ENCODE peak calls at places on chromosomes 7 and 10, in five cellular contexts. W, U, G, A and B are unnamed samples.

GRCh38 chr10:10818082-10818481 is 199.6 kb upstream of the CELF2 start:
- DNase-seq in W (no peak), U (no peak), G (no peak), A (peak), B (no peak)

GRCh38 chr10:128237710-128238109 is 111.5 kb upstream of the MKI67 start:
- DNase-seq in W (no peak), U (no peak), G (no peak), A (no peak), B (no peak)

GRCh38 chr10:128036011-128036615 is 90.1 kb downstream of the MKI67 start:
- DNase-seq in W (no peak), U (no peak), G (no peak), A (no peak), B (no peak)

GRCh38 chr10:76394707-76395042 is 963.3 kb downstream of the LRMDA start:
- DNase-seq in W (no peak), U (no peak), G (no peak), A (no peak), B (no peak)

GRCh38 chr7:78510580-78511188 is 712.1 kb downstream of the PHTF2 start:
- DNase-seq in W (no peak), U (no peak), G (peak), A (no peak), B (no peak)

GRCh38 chr10:93267521-93267920 is 193.8 kb downstream of the CYP26A1 start:
- DNase-seq in W (no peak), U (no peak), G (peak), A (no peak), B (no peak)

GRCh38 chr7:158740657-158741293 is 36.2 kb upstream of the NCAPG2 start:
- DNase-seq in W (no peak), U (no peak), G (no peak), A (peak), B (no peak)

GRCh38 chr10:8402469-8403074 is 348.1 kb downstream of the GATA3 start:
- DNase-seq in W (no peak), U (no peak), G (no peak), A (no peak), B (no peak)

GRCh38 chr10:68075550-68076004 is 494 bp upstream of the HERC4 start:
- DNase-seq in W (no peak), U (no peak), G (peak), A (no peak), B (no peak)

GRCh38 chr7:73992104-73992562 is 35.8 kb upstream of the ELN start:
- DNase-seq in W (no peak), U (no peak), G (no peak), A (peak), B (no peak)

GRCh38 chr7:43467406-43467805 is 115.5 kb upstream of the STK17A start:
- DNase-seq in W (no peak), U (no peak), G (no peak), A (no peak), B (no peak)

GRCh38 chr7:28456037-28456436 is 43.7 kb downstream of the CREB5 start:
- DNase-seq in W (no peak), U (no peak), G (no peak), A (no peak), B (no peak)

GRCh38 chr7:105015631-105015965 is 1.6 kb downstream of the KMT2E start:
- DNase-seq in W (no peak), U (peak), G (peak), A (no peak), B (no peak)

GRCh38 chr7:29945259-29945809 is 44.3 kb downstream of the SCRN1 start:
- DNase-seq in W (no peak), U (no peak), G (no peak), A (no peak), B (no peak)

GRCh38 chr7:133354546-133355324 is 101.9 kb downstream of the EXOC4 start:
- DNase-seq in W (no peak), U (no peak), G (no peak), A (no peak), B (no peak)

GRCh38 chr7:42380411-42380810 is 143.4 kb upstream of the GLI3 start:
- DNase-seq in W (no peak), U (no peak), G (no peak), A (no peak), B (no peak)

GRCh38 chr7:119900996-119901395 is 372.0 kb upstream of the KCND2 start:
- DNase-seq in W (no peak), U (no peak), G (no peak), A (no peak), B (no peak)

GRCh38 chr7:70668606-70669358 is 463.2 kb upstream of the GALNT17 start:
- DNase-seq in W (no peak), U (no peak), G (no peak), A (no peak), B (no peak)

GRCh38 chr7:23204241-23204640 is 22.4 kb downstream of the NUP42 start:
- DNase-seq in W (no peak), U (no peak), G (no peak), A (no peak), B (no peak)

GRCh38 chr7:1237704-1238255 is 5.1 kb downstream of the UNCX start:
- DNase-seq in W (no peak), U (no peak), G (no peak), A (no peak), B (no peak)

GRCh38 chr10:72276421-72277339 is 3.0 kb downstream of the DDIT4 start:
- DNase-seq in W (no peak), U (no peak), G (no peak), A (no peak), B (no peak)

GRCh38 chr7:29337628-29338116 is 143.1 kb downstream of the CHN2 start:
- DNase-seq in W (no peak), U (peak), G (no peak), A (no peak), B (no peak)

GRCh38 chr7:100567751-100568175 is 5.9 kb downstream of the SAP25 start:
- DNase-seq in W (no peak), U (peak), G (no peak), A (no peak), B (no peak)

GRCh38 chr10:3783313-3783689 is 1.7 kb downstream of the KLF6 start:
- DNase-seq in W (no peak), U (peak), G (peak), A (peak), B (peak)

GRCh38 chr10:114315566-114316420 is 76.7 kb downstream of the VWA2 start:
- DNase-seq in W (no peak), U (no peak), G (no peak), A (peak), B (no peak)

GRCh38 chr7:45869426-45869825 is 3.5 kb downstream of the CCDC201 start:
- DNase-seq in W (no peak), U (no peak), G (no peak), A (no peak), B (no peak)

GRCh38 chr10:35933940-35934636 is 292.0 kb upstream of the FZD8 start:
- DNase-seq in W (no peak), U (no peak), G (no peak), A (no peak), B (no peak)

GRCh38 chr7:149856-150636 is 42.3 kb upstream of the FAM20C start:
- DNase-seq in W (no peak), U (no peak), G (no peak), A (peak), B (peak)

GRCh38 chr7:130756316-130756715 is 22.3 kb upstream of the KLF14 start:
- DNase-seq in W (no peak), U (no peak), G (no peak), A (no peak), B (no peak)

GRCh38 chr7:38102486-38102885 is 75.6 kb upstream of the STARD3NL start:
- DNase-seq in W (no peak), U (no peak), G (no peak), A (no peak), B (no peak)

GRCh38 chr10:30510184-30510931 is 76.4 kb downstream of the MAP3K8 start:
- DNase-seq in W (no peak), U (no peak), G (peak), A (peak), B (no peak)

GRCh38 chr10:122531935-122532334 is 28.6 kb upstream of the DMBT1 start:
- DNase-seq in W (no peak), U (no peak), G (no peak), A (no peak), B (no peak)

GRCh38 chr10:29595146-29595545 is 39.6 kb downstream of the SVIL start:
- DNase-seq in W (no peak), U (no peak), G (no peak), A (no peak), B (no peak)

GRCh38 chr7:1401011-1401410 is 58.3 kb downstream of the MICALL2 start:
- DNase-seq in W (no peak), U (no peak), G (no peak), A (no peak), B (no peak)

GRCh38 chr7:150481207-150481920 is 30.9 kb downstream of the GIMAP8 start:
- DNase-seq in W (no peak), U (peak), G (no peak), A (no peak), B (peak)

GRCh38 chr10:112040696-112041095 is 142.9 kb downstream of the GPAM start:
- DNase-seq in W (no peak), U (no peak), G (no peak), A (no peak), B (no peak)

GRCh38 chr10:132579027-132579859 is 41.7 kb downstream of the INPP5A start:
- DNase-seq in W (no peak), U (no peak), G (no peak), A (peak), B (no peak)

GRCh38 chr10:33421789-33422188 is 87.3 kb upstream of the NRP1 start:
- DNase-seq in W (no peak), U (no peak), G (no peak), A (peak), B (no peak)

GRCh38 chr10:23063387-23064287 is 31.7 kb upstream of the MSRB2 start:
- DNase-seq in W (no peak), U (no peak), G (no peak), A (no peak), B (no peak)

GRCh38 chr7:50317697-50318640 is 13.5 kb downstream of the IKZF1 start:
- DNase-seq in W (no peak), U (no peak), G (no peak), A (no peak), B (no peak)
- TF ChIP-seq CTCF in W (no peak), U (no peak), G (no peak), A (no peak), B (no peak)

GRCh38 chr10:61325596-61325995 is 127.6 kb downstream of the TMEM26 start:
- DNase-seq in W (no peak), U (no peak), G (no peak), A (no peak), B (no peak)

GRCh38 chr10:61329854-61330253 is 123.3 kb downstream of the TMEM26 start:
- DNase-seq in W (no peak), U (no peak), G (no peak), A (no peak), B (no peak)

GRCh38 chr10:61320996-61321395 is 132.2 kb downstream of the TMEM26 start:
- DNase-seq in W (no peak), U (no peak), G (no peak), A (no peak), B (no peak)

GRCh38 chr10:61323757-61324156 is 129.4 kb downstream of the TMEM26 start:
- DNase-seq in W (no peak), U (no peak), G (no peak), A (no peak), B (no peak)

GRCh38 chr10:61325183-61325582 is 128.0 kb downstream of the TMEM26 start:
- DNase-seq in W (no peak), U (no peak), G (no peak), A (no peak), B (no peak)
- TF ChIP-seq CTCF in W (no peak), U (no peak), G (no peak), A (no peak), B (no peak)

DNA sequence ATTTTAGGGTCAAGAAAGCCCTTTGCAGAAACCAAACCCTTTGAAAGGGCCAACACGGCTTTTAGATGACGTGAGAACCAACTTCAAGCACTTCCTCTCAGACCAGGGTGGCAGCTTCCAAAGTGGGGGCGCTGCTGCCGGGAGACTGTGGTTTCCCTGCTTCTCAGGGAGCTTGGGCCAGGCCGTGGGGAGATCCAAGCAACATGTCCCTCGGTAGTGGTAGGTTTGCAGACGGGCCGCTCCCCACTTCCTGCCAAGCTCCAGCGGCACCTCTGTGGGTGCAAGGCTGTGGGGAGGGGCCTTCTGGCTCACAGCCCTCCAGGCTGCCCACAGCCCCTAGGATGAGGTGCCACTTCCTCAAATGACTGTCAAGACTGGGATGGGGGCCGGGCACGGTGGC is 132.4 kb downstream of the FAM53B start:
- DNase-seq in W (no peak), U (peak), G (no peak), A (no peak), B (peak)
- TF ChIP-seq CTCF in W (no peak), U (no peak), G (no peak), A (no peak), B (no peak)

DNA sequence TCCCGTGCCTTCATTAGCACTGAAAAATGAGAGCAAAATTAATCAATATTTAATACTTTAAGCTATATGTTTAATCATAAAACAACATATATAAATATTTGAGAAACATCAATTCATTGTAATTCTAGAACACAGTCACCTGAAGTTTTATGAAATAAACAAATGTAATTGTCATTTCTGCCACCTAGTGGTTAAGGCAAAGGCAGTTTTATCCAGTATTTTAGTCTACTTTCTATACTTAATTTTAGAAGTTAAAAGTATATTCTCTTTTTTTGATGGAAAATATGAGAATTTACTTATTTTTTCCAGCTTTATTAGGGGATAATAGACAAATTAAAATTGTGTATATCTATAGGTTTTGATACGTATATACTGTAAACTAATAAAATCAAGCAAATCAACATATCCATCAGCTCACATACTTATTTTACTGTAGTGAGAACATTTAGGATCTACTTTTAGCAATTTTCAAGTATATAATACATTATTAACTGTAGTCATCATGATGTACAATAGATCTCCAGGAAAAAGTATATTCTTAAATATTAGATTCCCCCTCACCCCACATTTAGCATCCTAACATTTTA is 16.9 kb downstream of the PCGF6 start:
- DNase-seq in W (no peak), U (no peak), G (peak), A (no peak), B (no peak)
- TF ChIP-seq CTCF in W (peak), U (peak), G (peak), A (no peak), B (peak)

GRCh38 chr7:3673524-3673923 is 372.5 kb downstream of the SDK1 start:
- DNase-seq in W (no peak), U (peak), G (no peak), A (no peak), B (no peak)
- TF ChIP-seq CTCF in W (peak), U (peak), G (peak), A (no peak), B (no peak)

DNA sequence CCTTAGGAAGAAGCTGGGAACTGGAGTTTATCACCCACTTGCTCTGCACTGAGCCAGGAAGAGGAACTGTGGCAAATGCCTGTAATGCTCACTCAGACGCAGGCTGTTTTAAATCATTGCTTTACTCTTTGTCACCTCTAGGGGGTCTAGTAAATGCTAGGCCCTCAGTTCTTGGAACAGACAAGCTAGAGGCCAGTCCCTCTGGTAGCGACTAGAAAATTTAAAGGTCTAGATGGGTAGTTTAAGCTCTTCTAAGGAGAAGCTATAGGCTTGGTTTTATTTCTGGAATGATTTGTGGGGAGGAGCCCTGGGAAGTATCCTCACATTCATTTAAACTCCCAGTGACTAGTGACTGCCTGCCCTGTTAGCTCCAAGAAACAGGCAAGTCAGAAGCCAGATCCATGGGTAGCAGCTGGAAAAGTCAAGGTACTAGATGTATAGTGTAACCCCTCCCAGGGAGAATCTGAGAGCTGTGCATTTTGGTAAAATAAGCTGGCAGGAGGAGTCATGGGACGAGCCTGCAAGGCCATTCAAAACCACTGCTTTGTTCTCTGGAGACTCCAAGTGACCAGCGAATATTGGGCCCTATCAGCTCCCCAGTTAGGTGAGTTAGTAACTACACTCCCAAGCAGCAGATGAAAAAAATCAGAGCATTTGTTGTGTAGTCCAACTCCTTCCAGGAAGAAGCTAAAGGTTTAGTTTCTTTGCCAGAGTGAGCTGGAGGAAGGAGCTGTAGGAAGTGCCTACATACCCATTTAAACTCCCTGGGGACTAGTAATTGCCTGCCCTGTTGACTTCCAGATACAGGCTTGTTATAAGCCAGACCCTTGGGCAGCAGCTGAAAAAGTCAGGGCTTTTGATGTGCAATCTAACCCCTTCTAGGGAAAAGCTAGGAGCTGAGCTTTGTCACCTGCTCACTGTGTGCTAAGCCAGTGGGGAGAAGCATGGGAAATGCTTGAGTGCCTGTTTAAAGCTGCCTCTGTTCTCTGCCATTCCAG is 68.9 kb downstream of the DYNC1I1 start:
- DNase-seq in W (no peak), U (no peak), G (peak), A (no peak), B (no peak)
- TF ChIP-seq CTCF in W (peak), U (no peak), G (peak), A (no peak), B (no peak)

DNA sequence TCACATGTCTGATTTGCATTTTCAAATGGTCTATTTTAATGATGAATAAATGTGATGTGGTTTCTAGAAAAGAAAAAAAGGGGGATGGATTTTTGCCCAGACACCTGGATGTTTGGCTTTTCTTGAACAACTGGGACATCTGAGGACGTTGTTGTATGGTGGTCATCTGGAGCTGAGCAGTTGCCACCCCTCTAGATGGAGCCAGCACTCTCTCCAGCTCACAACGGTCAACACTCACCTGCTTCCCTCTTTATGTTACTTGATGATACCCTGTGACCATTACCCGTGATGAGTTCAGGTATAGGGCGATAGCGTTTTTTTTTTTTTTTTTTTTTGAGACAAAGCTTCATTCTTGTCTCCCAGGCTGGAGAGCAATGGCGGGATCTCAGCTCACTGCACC is 30.1 kb upstream of the PAXIP1 start:
- DNase-seq in W (no peak), U (no peak), G (no peak), A (no peak), B (no peak)
- TF ChIP-seq CTCF in W (no peak), U (no peak), G (peak), A (no peak), B (no peak)

DNA sequence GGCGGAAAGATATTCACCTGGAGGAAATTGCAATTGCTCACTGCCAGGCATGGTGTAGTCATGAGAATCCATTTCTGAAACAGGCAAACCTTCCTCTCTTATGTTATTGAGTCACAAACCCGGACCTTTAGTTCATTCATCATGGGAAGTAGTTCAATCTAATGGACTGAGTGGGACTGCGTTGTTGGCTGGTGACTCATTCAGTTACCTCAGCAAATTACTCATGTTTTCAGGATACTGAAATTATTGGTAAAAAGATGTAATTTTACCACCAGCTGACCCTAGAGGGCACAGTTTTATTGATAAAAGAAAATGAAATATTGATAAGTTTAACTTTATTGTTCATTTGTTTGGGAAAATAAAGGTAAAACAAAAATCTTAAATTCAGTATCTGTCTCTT is 1194.4 kb upstream of the SORCS1 start:
- DNase-seq in W (no peak), U (no peak), G (peak), A (no peak), B (no peak)
- TF ChIP-seq CTCF in W (no peak), U (no peak), G (peak), A (no peak), B (no peak)

GRCh38 chr7:75945297-75946168 is 30.6 kb downstream of the POR start:
- DNase-seq in W (no peak), U (no peak), G (no peak), A (no peak), B (no peak)
- TF ChIP-seq CTCF in W (no peak), U (no peak), G (no peak), A (no peak), B (no peak)

GRCh38 chr10:24257588-24257987 is 48.6 kb downstream of the KIAA1217 start:
- DNase-seq in W (no peak), U (no peak), G (no peak), A (no peak), B (no peak)
- TF ChIP-seq CTCF in W (no peak), U (no peak), G (no peak), A (no peak), B (no peak)